ENCODE peak calls at places on chromosome 17, in eight cellular contexts. A, I, R, V, L, K, J and Q are unnamed samples.
A peak's percentile ranks its signal among the peaks of the same experiment; 100 is the strongest.

GRCh38 chr17:8838551-8839095 is 28.9 kb downstream of the PIK3R6 start:
- DNase-seq in A (no peak), J (no peak), V (no peak), L (no peak), I (no peak), K (no peak), R (no peak), Q (no peak)

GRCh38 chr17:64531955-64532371 is 25.2 kb downstream of the CEP95 start:
- DNase-seq in I (no peak), R (no peak), L (no peak), J (no peak), V (no peak), K (no peak), A (no peak), Q (no peak)

GRCh38 chr17:79159926-79160325 is 85.3 kb downstream of the ENGASE start:
- DNase-seq in V (no peak), J (no peak), I (no peak), R (no peak), K (no peak), A (no peak), L (no peak), Q (no peak)

GRCh38 chr17:71084219-71084618 is 914.9 kb downstream of the KCNJ2 start:
- DNase-seq in R (no peak), J (peak; percentile 35), A (no peak), V (no peak), K (peak; percentile 17), L (peak; percentile 27), I (no peak), Q (no peak)

GRCh38 chr17:9221231-9222180 is 200.2 kb downstream of the NTN1 start:
- DNase-seq in L (no peak), K (no peak), R (no peak), I (no peak), J (no peak), A (no peak), V (no peak), Q (no peak)

GRCh38 chr17:66514227-66514806 is 211.9 kb downstream of the PRKCA start:
- DNase-seq in I (no peak), A (no peak), V (no peak), J (peak; percentile 39), K (no peak), R (no peak), L (no peak), Q (no peak)

GRCh38 chr17:79792984-79793923 is 3.6 kb downstream of the CBX8 start:
- DNase-seq in R (peak; percentile 65), L (peak; percentile 40), J (no peak), A (no peak), I (no peak), V (no peak), K (peak; percentile 85), Q (peak; percentile 44)

GRCh38 chr17:876272-876671 is 94.1 kb downstream of the MRM3 start:
- DNase-seq in I (no peak), L (no peak), A (peak; percentile 50), R (no peak), K (no peak), V (no peak), J (no peak), Q (no peak)

GRCh38 chr17:81021531-81022370 is 13.2 kb upstream of the BAIAP2 start:
- DNase-seq in A (no peak), I (peak; percentile 13), K (no peak), R (no peak), L (no peak), J (no peak), V (no peak), Q (peak; percentile 2)

GRCh38 chr17:40355123-40355803 is 9.3 kb downstream of the GJD3 start:
- DNase-seq in A (peak; percentile 69), K (peak; percentile 33), R (peak; percentile 89), I (peak; percentile 79), V (peak; percentile 37), J (no peak), L (no peak), Q (peak; percentile 89)

GRCh38 chr17:17313350-17313991 is 10.3 kb downstream of the NT5M start:
- DNase-seq in J (peak; percentile 45), V (no peak), L (no peak), I (no peak), K (no peak), R (no peak), A (peak; percentile 67), Q (peak; percentile 49)

GRCh38 chr17:46266656-46267544 is 28.0 kb upstream of the LRRC37A start:
- DNase-seq in R (peak; percentile 83), A (peak; percentile 80), J (peak; percentile 85), K (peak; percentile 77), V (peak; percentile 85), L (no peak), I (peak; percentile 90), Q (peak; percentile 95)

GRCh38 chr17:34269969-34270368 is at the start of gene CCL7:
- DNase-seq in K (peak; percentile 34), J (no peak), A (no peak), I (no peak), R (no peak), V (no peak), L (no peak), Q (no peak)

GRCh38 chr17:47188266-47188665 is 829 bp downstream of the CDC27 start:
- DNase-seq in A (no peak), L (no peak), V (no peak), I (no peak), K (peak; percentile 37), R (no peak), J (peak; percentile 39), Q (no peak)

GRCh38 chr17:65990593-65990992 is 201.3 kb downstream of the CEP112 start:
- DNase-seq in V (no peak), A (no peak), I (peak; percentile 85), R (no peak), L (no peak), J (no peak), K (no peak), Q (peak; percentile 83)

GRCh38 chr17:36505171-36505570 is 18.7 kb downstream of the ZNHIT3 start:
- DNase-seq in J (no peak), R (no peak), V (no peak), A (no peak), K (no peak), I (no peak), L (no peak), Q (no peak)

GRCh38 chr17:77369544-77369971 is 228.8 kb downstream of the SEC14L1 start:
- DNase-seq in V (no peak), A (no peak), R (no peak), L (no peak), I (peak; percentile 13), K (no peak), J (no peak), Q (peak; percentile 26)

GRCh38 chr17:9291912-9292562 is 270.7 kb downstream of the NTN1 start:
- DNase-seq in K (no peak), A (peak; percentile 12), L (no peak), V (no peak), J (no peak), R (peak; percentile 32), I (peak; percentile 43), Q (peak; percentile 58)

GRCh38 chr17:58002973-58003372 is 4.1 kb downstream of the SRSF1 start:
- DNase-seq in A (no peak), I (no peak), L (no peak), R (no peak), K (no peak), J (no peak), V (no peak), Q (no peak)

GRCh38 chr17:63435681-63436522 is 10.2 kb downstream of the CYB561 start:
- DNase-seq in A (no peak), V (no peak), I (peak; percentile 28), K (no peak), R (no peak), L (no peak), J (no peak), Q (no peak)

GRCh38 chr17:81238815-81239713 is at the start of the genes NDUFAF8 and TEPSIN:
- DNase-seq in J (peak; percentile 100), A (peak; percentile 97), R (peak; percentile 97), V (peak; percentile 99), L (peak; percentile 98), K (peak; percentile 99), I (peak; percentile 98), Q (peak; percentile 97)

GRCh38 chr17:284676-285355 is 67.8 kb downstream of the RPH3AL start:
- DNase-seq in A (no peak), I (peak; percentile 5), V (no peak), K (no peak), R (no peak), J (no peak), L (no peak), Q (no peak)

GRCh38 chr17:29709861-29710849 is 87.4 kb upstream of the CORO6 start:
- DNase-seq in V (no peak), R (no peak), L (no peak), I (no peak), A (no peak), J (no peak), K (peak; percentile 13), Q (no peak)

GRCh38 chr17:20156196-20157077 is 147.3 kb downstream of the SPECC1 start:
- DNase-seq in K (no peak), R (peak; percentile 59), I (no peak), V (no peak), L (no peak), J (peak; percentile 86), A (no peak), Q (peak; percentile 52)

GRCh38 chr17:19958023-19958422 is 19.6 kb downstream of the AKAP10 start:
- DNase-seq in I (no peak), A (no peak), R (no peak), J (peak; percentile 61), L (peak; percentile 88), V (no peak), K (peak; percentile 96), Q (no peak)

GRCh38 chr17:34090593-34090992 is 164.5 kb upstream of the CCL2 start:
- DNase-seq in A (no peak), K (no peak), I (no peak), L (no peak), V (no peak), R (no peak), J (no peak), Q (no peak)

GRCh38 chr17:78434455-78435329 is 56.2 kb downstream of the PGS1 start:
- DNase-seq in R (no peak), L (no peak), J (no peak), A (no peak), V (no peak), K (no peak), I (peak; percentile 21), Q (no peak)